ENCODE peak calls at places on chromosome 3, in five cellular contexts. W is pancreas, E is A549, O is PC-3, Q is IMR-90. K is an unnamed sample.

GRCh38 chr3:48409291-48410201 is 20.3 kb downstream of the PLXNB1 start:
- DNase-seq in W (peak; percentile 12), E (no peak), O (no peak), Q (no peak), K (peak; percentile 3)

GRCh38 chr3:197511853-197512635 is 43.7 kb downstream of the BDH1 start:
- DNase-seq in W (no peak), E (no peak), O (no peak), Q (no peak), K (no peak)

GRCh38 chr3:127275287-127275781 is 12.5 kb downstream of the PRR20G start:
- DNase-seq in W (no peak), E (no peak), O (peak; percentile 57), Q (no peak), K (no peak)

GRCh38 chr3:43865376-43865775 is 174.6 kb downstream of the ABHD5 start:
- DNase-seq in W (no peak), E (no peak), O (no peak), Q (no peak), K (no peak)

GRCh38 chr3:171187706-171188290 is 161.3 kb upstream of the SLC2A2 start:
- DNase-seq in W (no peak), E (peak; percentile 9), O (peak; percentile 61), Q (peak; percentile 48), K (peak; percentile 20)

GRCh38 chr3:129633751-129634481 is 27.4 kb upstream of the PLXND1 start:
- DNase-seq in W (no peak), E (no peak), O (peak; percentile 16), Q (no peak), K (no peak)

GRCh38 chr3:4821331-4821730 is 157.9 kb upstream of the BHLHE40 start:
- DNase-seq in W (no peak), E (no peak), O (peak; percentile 49), Q (no peak), K (no peak)

GRCh38 chr3:8488877-8489865 is 12.5 kb upstream of the LMCD1 start:
- DNase-seq in W (no peak), E (no peak), O (peak; percentile 38), Q (no peak), K (no peak)

GRCh38 chr3:132256984-132257383 is 60.2 kb upstream of the ACP3 start:
- DNase-seq in W (peak; percentile 22), E (no peak), O (peak; percentile 70), Q (peak; percentile 56), K (no peak)

GRCh38 chr3:170003881-170004356 is 33.9 kb upstream of the GPR160 start:
- DNase-seq in W (no peak), E (no peak), O (no peak), Q (no peak), K (no peak)

GRCh38 chr3:170002829-170003228 is 35.0 kb upstream of the GPR160 start:
- DNase-seq in W (no peak), E (no peak), O (no peak), Q (no peak), K (peak; percentile 14)

GRCh38 chr3:170000051-170000450 is 33.4 kb downstream of the SEC62 start:
- DNase-seq in W (no peak), E (no peak), O (no peak), Q (no peak), K (no peak)

GRCh38 chr3:169999433-169999832 is 32.8 kb downstream of the SEC62 start:
- DNase-seq in W (no peak), E (no peak), O (no peak), Q (no peak), K (no peak)

GRCh38 chr3:170002231-170002630 is 35.6 kb upstream of the GPR160 start:
- DNase-seq in W (no peak), E (no peak), O (no peak), Q (no peak), K (no peak)
- H3K4me3 ChIP-seq in W (no peak overlapping the region), E (no peak overlapping the region), O (no peak overlapping the region), Q (no peak overlapping the region), K (no peak overlapping the region)

GRCh38 chr3:72135636-72136035 is 350.7 kb upstream of the PROK2 start:
- DNase-seq in W (no peak), E (no peak), O (no peak), Q (no peak), K (no peak)
- H3K27ac ChIP-seq in W (no peak overlapping the region), E (no peak overlapping the region), O (no peak overlapping the region), Q (no peak overlapping the region), K (no peak overlapping the region)

GRCh38 chr3:30640856-30641255 is 34.5 kb downstream of the TGFBR2 start:
- DNase-seq in W (no peak), E (no peak), O (no peak), Q (no peak), K (no peak)
- H3K4me1 ChIP-seq in W (no peaks in the 10 kb centered on the region), E (peaks cover 26% of the 10 kb centered on the region), O (no peaks in the 10 kb centered on the region), Q (peaks cover 14% of the 10 kb centered on the region), K (peaks cover 97% of the 10 kb centered on the region)

DNA sequence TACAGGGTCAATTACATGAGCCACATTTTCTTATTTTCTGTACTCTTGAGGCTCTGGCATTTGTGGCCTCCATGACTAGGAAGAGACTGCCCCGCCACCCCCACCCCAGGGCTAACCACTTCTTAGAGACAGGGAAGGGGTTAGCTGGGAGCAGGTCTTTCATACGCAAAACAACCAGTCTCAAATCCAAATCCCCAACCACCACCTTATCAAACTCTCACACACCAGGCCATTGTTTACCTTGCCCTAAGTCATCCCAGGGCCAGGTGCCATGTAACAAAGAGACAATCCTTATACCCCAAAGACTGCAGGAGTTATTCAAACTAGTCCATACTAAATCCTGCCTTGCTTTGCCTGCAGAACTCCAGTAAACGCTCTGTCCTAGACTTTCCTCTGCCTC is 77.8 kb downstream of the B3GNT5 start:
- DNase-seq in W (no peak), E (no peak), O (no peak), Q (no peak), K (no peak)
- H3K4me3 ChIP-seq in W (no peak overlapping the region), E (no peak overlapping the region), O (no peak overlapping the region), Q (no peak overlapping the region), K (no peak overlapping the region)

GRCh38 chr3:160695003-160695402 is 18.0 kb downstream of the ARL14 start:
- DNase-seq in W (no peak), E (no peak), O (no peak), Q (no peak), K (no peak)

GRCh38 chr3:160695906-160696305 is 18.9 kb downstream of the ARL14 start:
- DNase-seq in W (no peak), E (no peak), O (no peak), Q (peak; percentile 47), K (no peak)

GRCh38 chr3:160701490-160701889 is 24.5 kb downstream of the ARL14 start:
- DNase-seq in W (no peak), E (no peak), O (no peak), Q (no peak), K (no peak)

GRCh38 chr3:160697628-160698382 is 20.8 kb downstream of the ARL14 start:
- DNase-seq in W (no peak), E (no peak), O (peak; percentile 71), Q (peak; percentile 63), K (no peak)

GRCh38 chr3:160698806-160699205 is 21.8 kb downstream of the ARL14 start:
- DNase-seq in W (no peak), E (no peak), O (no peak), Q (no peak), K (no peak)
- H3K27ac ChIP-seq in W (no peak overlapping the region), E (no peak overlapping the region), O (no peak overlapping the region), Q (no peak overlapping the region), K (no peak overlapping the region)

GRCh38 chr3:49799761-49800160 is at the start of gene CDHR4:
- DNase-seq in W (no peak), E (peak; percentile 89), O (peak; percentile 83), Q (peak; percentile 72), K (no peak)
- H3K4me1 ChIP-seq in W (no peaks in the 10 kb centered on the region), E (peaks cover 14% of the 10 kb centered on the region), O (peaks cover 20% of the 10 kb centered on the region), Q (peaks cover 11% of the 10 kb centered on the region), K (peaks cover 11% of the 10 kb centered on the region)

GRCh38 chr3:179658584-179658983 is 5.7 kb downstream of the USP13 start:
- DNase-seq in W (no peak), E (no peak), O (no peak), Q (no peak), K (no peak)

GRCh38 chr3:179653106-179653776 is 401 bp downstream of the USP13 start:
- DNase-seq in W (peak; percentile 73), E (peak; percentile 24), O (peak; percentile 71), Q (peak; percentile 82), K (peak; percentile 70)

GRCh38 chr3:179653777-179654117 is 907 bp downstream of the USP13 start:
- DNase-seq in W (no peak), E (peak; percentile 7), O (no peak), Q (no peak), K (no peak)

GRCh38 chr3:179652467-179653105 is at the start of gene USP13:
- DNase-seq in W (peak; percentile 71), E (peak; percentile 48), O (peak; percentile 75), Q (peak; percentile 83), K (peak; percentile 72)

DNA sequence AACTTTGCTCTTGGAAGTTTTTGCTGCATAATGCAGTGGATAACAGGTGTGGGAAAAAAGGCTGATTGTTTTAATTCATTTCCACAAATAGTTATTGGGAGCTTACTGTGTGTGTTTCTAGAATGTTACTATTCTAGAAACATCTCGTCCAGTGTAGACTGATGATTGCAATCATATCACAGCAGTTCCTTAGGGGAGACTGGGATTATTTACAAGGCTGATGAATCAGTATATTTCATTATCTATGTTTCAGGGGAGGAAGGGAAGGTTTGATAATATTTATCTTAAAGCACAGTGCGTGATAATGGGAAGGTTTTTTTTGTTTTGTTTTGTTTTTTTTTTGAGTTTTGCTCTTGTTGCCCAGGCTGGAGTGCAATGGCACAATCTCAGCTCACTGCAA is 2.4 kb downstream of the USP13 start:
- DNase-seq in W (no peak), E (no peak), O (no peak), Q (no peak), K (no peak)
- H3K4me3 ChIP-seq in W (no peak overlapping the region), E (no peak overlapping the region), O (peak overlapping the region; percentile 91), Q (no peak overlapping the region), K (no peak overlapping the region)

DNA sequence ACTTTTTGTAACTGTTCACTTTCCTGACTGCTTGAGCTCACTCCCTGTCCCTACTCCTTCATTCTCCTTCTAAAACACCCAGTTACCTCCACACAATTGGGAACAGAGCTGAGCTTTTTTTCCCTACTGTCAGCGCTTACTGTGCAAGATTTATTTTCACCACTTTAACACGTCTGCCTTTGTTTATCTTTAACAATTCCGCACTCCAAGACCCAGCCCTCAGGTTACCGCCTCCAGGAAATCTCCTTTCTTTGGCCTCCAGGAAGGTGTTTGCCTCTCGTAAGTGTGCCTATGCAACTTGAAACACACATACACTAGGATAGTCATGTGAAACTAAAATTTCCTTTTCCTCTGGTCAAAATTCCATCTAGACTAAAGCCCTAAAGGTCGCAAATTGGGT is 271.9 kb upstream of the TPRG1 start:
- DNase-seq in W (no peak), E (no peak), O (no peak), Q (no peak), K (no peak)
- H3K27ac ChIP-seq in W (no peak overlapping the region), E (no peak overlapping the region), O (no peak overlapping the region), Q (no peak overlapping the region), K (no peak overlapping the region)